ENCODE peak calls at places on chromosomes 13 and 19, in nine cellular contexts. V is adrenal gland, X is H9, R is cardiac fibroblast, P is endothelial cell, Y is kidney epithelial cell, S is tibial artery, W is progenitor cell of endocrine pancreas, U is HFF-Myc. J is an unnamed sample.

GRCh38 chr19:5957132-5957531 is 20.8 kb downstream of the RANBP3 start:
- DNase-seq in V (peak), X (no peak), R (no peak), P (no peak), Y (no peak), S (no peak), W (no peak), U (no peak), J (no peak)

GRCh38 chr13:69970521-69970920 is 137.1 kb upstream of the ATXN8OS start:
- DNase-seq in V (no peak), X (peak), R (no peak), P (no peak), Y (peak), S (no peak), W (no peak), U (no peak), J (no peak)

GRCh38 chr19:12293771-12294307 is 844 bp downstream of the ZNF44 start:
- DNase-seq in V (peak), X (peak), R (peak), P (peak), Y (peak), S (peak), W (peak), U (no peak), J (no peak)

GRCh38 chr19:55257461-55258411 is 1.1 kb downstream of the PPP6R1 start:
- DNase-seq in V (peak), X (no peak), R (peak), P (peak), Y (no peak), S (no peak), W (no peak), U (no peak), J (no peak)

GRCh38 chr19:3479177-3479818 is 1.0 kb downstream of the SMIM24 start:
- DNase-seq in V (no peak), X (peak), R (peak), P (no peak), Y (no peak), S (peak), W (no peak), U (no peak), J (no peak)

GRCh38 chr13:98710521-98710920 is 42.0 kb downstream of the SLC15A1 start:
- DNase-seq in V (no peak), X (no peak), R (no peak), P (no peak), Y (no peak), S (no peak), W (no peak), U (no peak), J (no peak)

GRCh38 chr19:52110780-52111179 is 15.2 kb upstream of the ZNF841 start:
- DNase-seq in V (no peak), X (no peak), R (no peak), P (no peak), Y (no peak), S (no peak), W (no peak), U (no peak), J (no peak)

GRCh38 chr13:23934481-23934880 is 37.2 kb upstream of the C1QTNF9B start:
- DNase-seq in V (no peak), X (no peak), R (peak), P (no peak), Y (no peak), S (no peak), W (no peak), U (no peak), J (peak)

GRCh38 chr13:111490611-111491010 is 170.2 kb downstream of the TEX29 start:
- DNase-seq in V (no peak), X (no peak), R (no peak), P (no peak), Y (no peak), S (no peak), W (no peak), U (no peak), J (no peak)

GRCh38 chr13:111489301-111489700 is 168.9 kb downstream of the TEX29 start:
- DNase-seq in V (no peak), X (no peak), R (no peak), P (no peak), Y (no peak), S (peak), W (no peak), U (no peak), J (no peak)

GRCh38 chr13:111491659-111492058 is 171.2 kb downstream of the TEX29 start:
- DNase-seq in V (no peak), X (no peak), R (no peak), P (no peak), Y (no peak), S (peak), W (no peak), U (no peak), J (no peak)

GRCh38 chr13:111492341-111492945 is 172.0 kb downstream of the TEX29 start:
- DNase-seq in V (no peak), X (no peak), R (no peak), P (no peak), Y (no peak), S (peak), W (no peak), U (no peak), J (no peak)

GRCh38 chr13:111491021-111491420 is 170.6 kb downstream of the TEX29 start:
- DNase-seq in V (no peak), X (no peak), R (no peak), P (no peak), Y (no peak), S (no peak), W (no peak), U (no peak), J (no peak)
- TF ChIP-seq CTCF in V (no peak), X (no peak), R (no peak), P (no peak), Y (no peak), S (no peak), W (no peak), U (no peak), J (no peak)

GRCh38 chr13:40564342-40564997 is 102.0 kb downstream of the FOXO1 start:
- DNase-seq in V (no peak), X (no peak), R (no peak), P (no peak), Y (no peak), S (no peak), W (no peak), U (no peak), J (no peak)
- TF ChIP-seq CTCF in V (peak), X (peak), R (peak), P (no peak), Y (peak), S (no peak), W (peak), U (no peak), J (peak)

GRCh38 chr13:113243847-113244246 is 34.4 kb downstream of the CUL4A start:
- DNase-seq in V (no peak), X (no peak), R (no peak), P (no peak), Y (no peak), S (no peak), W (no peak), U (no peak), J (no peak)

GRCh38 chr13:113233101-113233500 is 23.7 kb downstream of the CUL4A start:
- DNase-seq in V (no peak), X (no peak), R (no peak), P (no peak), Y (no peak), S (no peak), W (no peak), U (no peak), J (no peak)

GRCh38 chr13:113239986-113240385 is 30.6 kb downstream of the CUL4A start:
- DNase-seq in V (no peak), X (no peak), R (no peak), P (no peak), Y (no peak), S (no peak), W (no peak), U (no peak), J (no peak)

GRCh38 chr13:113239357-113239756 is 29.9 kb downstream of the CUL4A start:
- DNase-seq in V (no peak), X (no peak), R (no peak), P (no peak), Y (no peak), S (no peak), W (no peak), U (no peak), J (no peak)

DNA sequence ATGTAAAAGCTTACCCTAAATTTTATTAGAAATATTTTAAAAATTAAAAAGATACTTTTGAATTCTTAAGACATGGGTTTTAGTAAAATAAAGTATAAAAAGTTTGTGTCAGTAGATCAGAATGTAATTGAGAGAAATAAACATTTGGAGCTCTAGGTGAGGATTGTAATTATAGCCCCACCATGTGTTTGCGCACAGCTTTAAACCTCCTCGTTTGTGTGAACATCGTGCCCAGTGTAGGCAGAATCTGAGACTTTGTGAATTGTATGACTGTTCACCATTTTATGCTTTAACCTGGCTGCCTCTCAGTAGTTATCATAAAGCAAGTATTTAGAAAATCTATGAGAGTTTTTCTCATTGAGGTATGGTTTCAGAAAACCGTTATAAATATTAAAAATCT is 29.1 kb downstream of the CUL4A start:
- DNase-seq in V (no peak), X (no peak), R (no peak), P (no peak), Y (no peak), S (no peak), W (no peak), U (no peak), J (no peak)
- TF ChIP-seq CTCF in V (no peak), X (no peak), R (no peak), P (no peak), Y (no peak), S (no peak), W (no peak), U (no peak), J (no peak)

DNA sequence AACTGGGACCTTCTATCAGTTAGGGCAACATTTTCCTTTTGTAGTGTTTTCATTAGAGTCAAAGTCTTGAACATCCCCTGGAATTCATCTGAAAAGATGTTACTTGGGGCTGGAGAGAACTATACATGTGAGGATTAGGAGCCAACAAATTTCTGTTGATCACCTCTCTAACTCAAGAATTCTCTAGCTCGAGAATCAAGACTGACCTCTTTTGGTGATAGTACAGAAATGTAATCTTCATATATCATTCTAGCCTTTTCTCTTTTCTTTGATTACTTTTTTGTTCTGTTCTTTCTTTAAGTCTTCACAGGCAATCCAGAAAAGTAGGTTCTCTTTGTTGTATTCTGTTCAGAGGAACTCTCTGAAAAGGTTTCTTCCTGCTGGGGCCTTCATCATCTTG is 26.4 kb downstream of the ELF1 start:
- DNase-seq in V (no peak), X (no peak), R (peak), P (no peak), Y (no peak), S (no peak), W (no peak), U (no peak), J (no peak)
- TF ChIP-seq CTCF in V (no peak), X (peak), R (no peak), P (no peak), Y (no peak), S (no peak), W (no peak), U (no peak), J (no peak)

GRCh38 chr19:38699027-38699346 is 45.3 kb downstream of the CAPN12 start:
- DNase-seq in V (no peak), X (no peak), R (no peak), P (no peak), Y (no peak), S (no peak), W (no peak), U (no peak), J (no peak)
- TF ChIP-seq CTCF in V (no peak), X (no peak), R (no peak), P (no peak), Y (no peak), S (no peak), W (no peak), U (no peak), J (no peak)